ENCODE peak calls at places on chromosomes 7 and 10, in six cellular contexts. B is psoas muscle, F is WERI-Rb-1, E is fibroblast of mammary gland, A is choroid plexus epithelial cell, N is MCF 10A. Q is an unnamed sample.

GRCh38 chr10:95273393-95274312 is 17.1 kb downstream of the PDLIM1 start:
- DNase-seq in B (peak), A (peak), F (no peak), N (peak), E (peak), Q (no peak)

GRCh38 chr10:68237173-68237572 is 5.3 kb upstream of the ATOH7 start:
- DNase-seq in B (no peak), F (no peak), A (no peak), E (no peak), N (no peak), Q (no peak)

GRCh38 chr7:28835800-28836199 is 122.3 kb downstream of the TRIL start:
- DNase-seq in F (no peak), E (peak), A (peak), N (peak), B (no peak), Q (no peak)

GRCh38 chr7:25707733-25708132 is 444.3 kb upstream of the NFE2L3 start:
- DNase-seq in N (no peak), E (peak), A (peak), B (no peak), F (no peak), Q (no peak)

GRCh38 chr7:16268821-16269768 is 152.2 kb downstream of the CRPPA start:
- DNase-seq in B (no peak), A (peak), N (peak), E (peak), F (peak), Q (no peak)

GRCh38 chr7:45421096-45421495 is 153.1 kb upstream of the ADCY1 start:
- DNase-seq in A (peak), N (no peak), E (peak), B (no peak), F (no peak), Q (no peak)

GRCh38 chr7:69047166-69047760 is 551.0 kb upstream of the AUTS2 start:
- DNase-seq in B (no peak), F (peak), E (no peak), N (no peak), A (no peak), Q (no peak)

GRCh38 chr10:71397340-71398212 is 856 bp downstream of the CDH23 start:
- DNase-seq in E (no peak), A (no peak), B (peak), N (no peak), F (no peak), Q (no peak)

GRCh38 chr7:66732439-66732838 is 8.1 kb upstream of the RABGEF1 start:
- DNase-seq in B (no peak), F (no peak), A (no peak), N (no peak), E (no peak), Q (no peak)

GRCh38 chr7:94050046-94050445 is 45.9 kb upstream of the BET1 start:
- DNase-seq in N (no peak), B (no peak), F (no peak), A (no peak), E (no peak), Q (no peak)

GRCh38 chr7:108142675-108143259 is 12.6 kb upstream of the LAMB4 start:
- DNase-seq in E (no peak), B (no peak), A (no peak), F (no peak), N (no peak), Q (no peak)

GRCh38 chr7:106165328-106165727 is 53.2 kb upstream of the SYPL1 start:
- DNase-seq in E (peak), B (no peak), F (no peak), N (peak), A (peak), Q (no peak)

GRCh38 chr10:114239117-114239993 is at the start of gene VWA2:
- DNase-seq in B (peak), A (no peak), E (no peak), F (peak), N (no peak), Q (peak)

GRCh38 chr7:5428470-5429252 is 5.0 kb upstream of the TNRC18 start:
- DNase-seq in F (no peak), E (peak), N (peak), A (peak), B (peak), Q (peak)

GRCh38 chr7:106717254-106717996 is 56.5 kb upstream of the CCDC71L start:
- DNase-seq in F (no peak), B (no peak), E (no peak), N (no peak), A (peak), Q (no peak)

GRCh38 chr10:89699581-89700064 is 1.8 kb upstream of the KIF20B start:
- DNase-seq in F (no peak), E (peak), B (no peak), A (no peak), N (peak), Q (no peak)

GRCh38 chr7:151745706-151746105 is 131.2 kb downstream of the PRKAG2 start:
- DNase-seq in A (no peak), F (no peak), B (no peak), E (no peak), N (no peak), Q (no peak)

GRCh38 chr7:95330194-95331003 is 6.1 kb upstream of the PON1 start:
- DNase-seq in N (peak), F (no peak), B (no peak), E (peak), A (peak), Q (no peak)

GRCh38 chr10:94403034-94403822 is 887 bp downstream of the TBC1D12 start:
- DNase-seq in F (peak), B (peak), N (peak), A (peak), E (peak), Q (peak)

GRCh38 chr10:67520924-67521520 is 175.0 kb downstream of the CTNNA3 start:
- DNase-seq in B (no peak), E (peak), N (peak), A (peak), F (peak), Q (peak)

GRCh38 chr10:33559105-33559504 is 224.6 kb upstream of the NRP1 start:
- DNase-seq in A (peak), N (peak), F (no peak), E (peak), B (peak), Q (no peak)

GRCh38 chr7:6359021-6359420 is 86.6 kb upstream of the CYTH3 start:
- DNase-seq in N (no peak), E (peak), F (no peak), A (no peak), B (no peak), Q (no peak)

GRCh38 chr7:94374231-94374630 is 20.5 kb upstream of the COL1A2 start:
- DNase-seq in F (peak), E (peak), A (peak), B (peak), N (peak), Q (peak)

GRCh38 chr7:95501261-95501816 is 15.6 kb downstream of the ASB4 start:
- DNase-seq in A (peak), E (peak), B (no peak), N (peak), F (no peak), Q (no peak)

GRCh38 chr7:158407581-158408331 is 179.9 kb downstream of the PTPRN2 start:
- DNase-seq in F (no peak), B (no peak), N (peak), E (peak), A (peak), Q (no peak)

GRCh38 chr7:112985377-112985987 is 101.1 kb downstream of the GPR85 start:
- DNase-seq in F (no peak), B (no peak), E (peak), N (peak), A (peak), Q (no peak)

GRCh38 chr7:106029941-106030340 is 66.9 kb downstream of the CDHR3 start:
- DNase-seq in F (no peak), E (no peak), N (no peak), A (no peak), B (no peak), Q (no peak)

GRCh38 chr10:115278294-115278693 is 185.1 kb downstream of the ATRNL1 start:
- DNase-seq in F (no peak), A (no peak), B (no peak), E (no peak), N (no peak), Q (no peak)

GRCh38 chr7:108016841-108017775 is 14.1 kb upstream of the LAMB1 start:
- DNase-seq in F (peak), A (peak), N (peak), E (peak), B (no peak), Q (no peak)

GRCh38 chr10:93421426-93421825 is 60.7 kb downstream of the MYOF start:
- DNase-seq in B (no peak), F (no peak), N (no peak), E (no peak), A (no peak), Q (no peak)

GRCh38 chr7:127066974-127067373 is 185.8 kb downstream of the GRM8 start:
- DNase-seq in F (peak), B (no peak), N (peak), E (no peak), A (no peak), Q (no peak)

GRCh38 chr10:79981673-79982485 is 33.0 kb upstream of the SFTPD start:
- DNase-seq in A (peak), B (peak), E (peak), F (peak), N (peak), Q (peak)

GRCh38 chr10:17026686-17027485 is 102.7 kb downstream of the CUBN start:
- DNase-seq in A (peak), E (peak), N (peak), F (no peak), B (no peak), Q (no peak)

GRCh38 chr7:17274551-17275245 is 23.8 kb upstream of the AHR start:
- DNase-seq in A (peak), E (peak), F (no peak), N (peak), B (no peak), Q (no peak)

GRCh38 chr7:130918129-130919052 is 184.4 kb upstream of the KLF14 start:
- DNase-seq in A (no peak), F (no peak), N (no peak), E (no peak), B (no peak), Q (no peak)

GRCh38 chr10:96834121-96834520 is 2.0 kb downstream of the LCOR start:
- DNase-seq in F (no peak), A (peak), B (no peak), E (no peak), N (peak), Q (no peak)

GRCh38 chr10:121323448-121323847 is 274.8 kb downstream of the FGFR2 start:
- DNase-seq in A (no peak), F (no peak), N (peak), B (no peak), E (no peak), Q (no peak)

GRCh38 chr10:10327934-10328333 is 689.7 kb upstream of the CELF2 start:
- DNase-seq in A (no peak), N (no peak), F (no peak), E (peak), B (no peak), Q (no peak)

DNA sequence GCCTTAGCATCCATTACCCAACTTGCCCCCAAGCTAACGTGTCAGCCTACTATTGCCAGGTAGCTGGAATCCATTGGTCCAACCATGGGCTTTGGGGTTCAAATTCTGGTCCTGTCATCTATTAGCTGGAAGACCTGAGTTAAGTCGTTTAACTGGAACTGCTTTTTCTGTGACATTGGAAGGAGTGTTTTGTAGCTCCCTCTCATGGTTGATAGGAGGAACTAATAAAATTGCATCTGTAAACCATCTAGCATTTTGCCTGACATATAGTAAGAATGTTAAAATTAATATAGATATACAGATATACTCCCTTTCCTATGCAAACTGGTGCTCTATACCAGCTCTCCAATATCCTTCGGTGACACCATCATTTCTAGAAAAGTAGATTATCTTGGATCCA is 23.8 kb upstream of the SLF2 start:
- DNase-seq in F (no peak), B (no peak), E (peak), N (no peak), A (peak), Q (no peak)
- TF ChIP-seq CTCF in F (no peak), B (peak), E (peak), N (peak), A (peak), Q (peak)

GRCh38 chr7:97013025-97013424 is 7.7 kb downstream of the DLX6 start:
- DNase-seq in F (no peak), B (no peak), A (no peak), N (no peak), E (no peak), Q (no peak)

GRCh38 chr7:97013555-97013954 is 8.2 kb downstream of the DLX6 start:
- DNase-seq in N (no peak), E (no peak), A (no peak), B (no peak), F (no peak), Q (no peak)

GRCh38 chr7:97012293-97013005 is 7.1 kb downstream of the DLX6 start:
- DNase-seq in A (no peak), B (no peak), F (no peak), E (no peak), N (no peak), Q (no peak)

GRCh38 chr7:97015279-97015678 is 9.4 kb downstream of the DLX5 start:
- DNase-seq in F (no peak), E (no peak), A (no peak), B (no peak), N (no peak), Q (no peak)

GRCh38 chr7:97014145-97014544 is 8.8 kb downstream of the DLX6 start:
- DNase-seq in A (no peak), B (no peak), N (no peak), E (no peak), F (no peak), Q (no peak)
- TF ChIP-seq CTCF in A (no peak), B (no peak), N (no peak), E (no peak), F (no peak), Q (no peak)

DNA sequence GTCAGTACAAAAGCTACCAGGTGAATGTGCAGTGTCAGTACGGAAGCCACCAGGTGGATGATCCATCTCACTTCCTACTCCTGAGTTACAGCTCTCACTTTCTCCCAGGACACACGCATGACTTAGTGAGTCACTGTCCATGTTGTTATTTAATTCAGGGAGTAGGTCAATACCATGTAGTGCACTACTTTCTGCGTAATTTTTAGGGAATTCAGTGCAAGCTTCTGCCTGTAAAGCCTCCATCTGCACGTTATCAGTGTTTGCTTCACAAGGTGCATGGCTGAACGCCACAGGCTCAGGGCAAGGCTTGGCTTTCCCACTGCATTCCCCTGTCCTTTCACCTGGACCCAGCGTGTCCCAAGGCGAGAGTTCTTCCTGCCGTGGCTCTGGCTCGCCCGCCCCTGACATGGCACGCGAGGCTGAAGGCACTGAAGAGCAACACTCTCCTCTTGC is 59.5 kb downstream of the LARP4B start:
- DNase-seq in A (no peak), N (no peak), B (no peak), E (no peak), F (no peak), Q (no peak)
- TF ChIP-seq CTCF in A (no peak), N (no peak), B (no peak), E (no peak), F (no peak), Q (no peak)

GRCh38 chr7:83271212-83272099 is 108.8 kb upstream of the PCLO start:
- DNase-seq in A (peak), F (peak), N (peak), B (no peak), E (peak), Q (no peak)
- TF ChIP-seq CTCF in A (peak), F (peak), N (peak), B (no peak), E (peak), Q (no peak)

GRCh38 chr7:98681951-98682350 is 64.9 kb downstream of the NPTX2 start:
- DNase-seq in N (no peak), E (no peak), A (no peak), F (no peak), B (no peak), Q (no peak)

GRCh38 chr7:98681496-98681895 is 64.4 kb downstream of the NPTX2 start:
- DNase-seq in E (no peak), N (no peak), A (no peak), F (peak), B (no peak), Q (no peak)

GRCh38 chr7:98674881-98675280 is 57.8 kb downstream of the NPTX2 start:
- DNase-seq in E (no peak), F (no peak), B (no peak), A (no peak), N (no peak), Q (no peak)

GRCh38 chr7:98679741-98680140 is 62.7 kb downstream of the NPTX2 start:
- DNase-seq in A (no peak), N (no peak), E (no peak), F (no peak), B (no peak), Q (no peak)

GRCh38 chr7:98678215-98678614 is 61.1 kb downstream of the NPTX2 start:
- DNase-seq in F (no peak), N (no peak), B (no peak), A (no peak), E (no peak), Q (no peak)
- TF ChIP-seq CTCF in F (no peak), N (no peak), B (no peak), A (no peak), E (no peak), Q (no peak)

DNA sequence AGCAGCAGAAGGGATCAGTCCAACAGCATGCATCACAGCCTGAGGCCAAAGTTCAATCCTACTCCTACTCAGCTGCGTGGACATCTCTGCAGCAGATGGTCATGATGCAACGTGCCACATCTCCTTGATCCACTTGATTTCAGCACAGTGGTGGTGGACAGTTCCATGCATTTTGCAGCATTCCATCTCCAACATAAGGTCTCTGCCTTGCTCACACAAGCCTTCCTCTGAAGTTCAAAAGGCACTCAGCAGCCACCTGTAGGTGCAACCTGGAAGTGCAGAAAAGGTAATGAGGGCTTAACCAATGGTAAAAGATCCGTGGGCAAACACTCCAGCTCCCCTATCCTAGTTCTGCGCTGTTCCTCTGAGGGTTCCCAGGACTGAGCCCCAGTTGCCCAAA is 57.5 kb upstream of the CHCHD3 start:
- DNase-seq in N (peak), B (no peak), F (peak), E (peak), A (peak), Q (no peak)
- TF ChIP-seq CTCF in N (no peak), B (no peak), F (peak), E (peak), A (peak), Q (peak)

DNA sequence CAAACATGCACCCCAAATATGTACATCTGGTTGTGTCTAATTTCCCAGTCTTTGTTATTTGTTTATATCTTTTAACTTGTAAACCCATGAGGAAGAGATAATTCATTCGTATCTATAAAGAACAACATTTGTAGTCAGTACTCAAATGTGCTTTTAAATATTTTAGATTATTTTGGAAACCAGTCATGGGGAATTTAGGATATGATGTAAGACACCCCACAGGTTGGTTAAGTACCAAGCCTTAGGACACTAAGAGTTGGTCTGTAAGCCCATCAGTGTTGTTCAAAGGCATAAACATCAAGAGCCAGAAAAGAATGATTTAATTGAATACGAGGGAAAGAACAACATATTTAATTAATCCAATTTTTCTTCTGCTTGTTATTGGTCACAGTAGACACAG is 421.1 kb upstream of the SEMA3C start:
- DNase-seq in B (no peak), A (peak), E (no peak), N (no peak), F (no peak), Q (no peak)
- TF ChIP-seq CTCF in B (no peak), A (no peak), E (no peak), N (no peak), F (no peak), Q (no peak)

DNA sequence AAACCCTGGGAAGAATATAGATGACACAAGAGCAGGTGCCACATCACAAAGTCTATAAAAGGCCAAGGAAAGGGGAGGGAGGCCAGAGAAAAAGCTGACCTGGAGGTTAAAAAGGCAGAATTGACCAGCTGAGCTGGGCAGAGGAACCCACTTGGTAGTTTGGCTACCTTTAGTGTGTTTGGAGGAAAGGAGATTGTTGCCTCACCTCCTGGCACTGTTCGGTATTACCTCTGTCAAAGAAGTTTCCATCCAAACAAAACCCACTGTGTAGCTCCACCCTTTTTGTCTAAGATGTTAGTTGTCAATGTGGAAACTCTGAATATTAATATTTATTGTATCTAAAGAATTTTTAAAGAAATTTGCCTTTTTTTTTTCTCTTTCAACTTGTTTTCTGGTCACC is 23.4 kb downstream of the ENTPD7 start:
- DNase-seq in N (peak), F (no peak), B (no peak), A (peak), E (no peak), Q (no peak)
- TF ChIP-seq CTCF in N (peak), F (peak), B (no peak), A (peak), E (peak), Q (no peak)

DNA sequence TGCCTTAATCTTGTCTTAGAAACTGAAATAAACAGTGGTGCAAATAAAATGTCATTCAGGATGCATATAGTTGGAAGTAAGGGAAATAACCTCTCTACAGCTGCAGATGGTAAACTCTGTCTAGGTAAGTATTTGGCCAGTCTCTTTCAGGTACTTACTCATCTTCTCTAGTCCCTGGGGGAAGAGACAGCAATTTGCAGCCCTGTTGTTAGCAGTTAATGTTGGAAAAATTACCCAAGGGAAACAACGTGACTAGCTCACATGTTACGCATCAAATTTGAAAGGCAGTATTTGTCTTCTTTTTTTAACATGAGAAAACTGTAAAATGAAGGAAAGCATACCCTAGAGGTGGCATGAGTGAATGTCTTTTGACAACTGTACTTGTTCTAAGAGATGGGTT is 3.2 kb upstream of the HUS1 start:
- DNase-seq in B (no peak), N (no peak), A (no peak), F (no peak), E (peak), Q (no peak)
- TF ChIP-seq CTCF in B (no peak), N (no peak), A (no peak), F (no peak), E (no peak), Q (no peak)

Q was measured in heart right ventricle.